ENCODE peak calls at places on chromosomes 5 and 9, in four cellular contexts. U is colonic mucosa, I is NCI-H1417, Y is skeletal muscle cell. G is an unnamed sample.

GRCh38 chr5:18236386-18236785 is 602.1 kb downstream of the TAF11L14 start:
- DNase-seq in Y (no peak), U (no peak), I (no peak), G (no peak)

GRCh38 chr5:115774684-115775083 is 41.8 kb downstream of the CDO1 start:
- DNase-seq in Y (peak), U (no peak), I (no peak), G (no peak)

GRCh38 chr5:153965102-153965645 is 73.5 kb downstream of the FAM114A2 start:
- DNase-seq in U (peak), I (peak), Y (no peak), G (peak)

GRCh38 chr5:116320486-116320885 is 235.7 kb downstream of the COMMD10 start:
- DNase-seq in Y (peak), I (no peak), U (no peak), G (no peak)

GRCh38 chr5:66197764-66198405 is 53.8 kb downstream of the SREK1 start:
- DNase-seq in I (no peak), Y (no peak), U (no peak), G (no peak)

GRCh38 chr9:96486351-96487029 is 36.5 kb downstream of the HABP4 start:
- DNase-seq in Y (peak), U (peak), I (no peak), G (no peak)

GRCh38 chr5:38029431-38030065 is 189.7 kb upstream of the GDNF start:
- DNase-seq in Y (no peak), U (no peak), I (no peak), G (no peak)

GRCh38 chr9:112700080-112700479 is 17.8 kb downstream of the INIP start:
- DNase-seq in U (no peak), Y (no peak), I (no peak), G (no peak)

GRCh38 chr9:120348951-120349429 is 231.0 kb downstream of the CDK5RAP2 start:
- DNase-seq in U (no peak), Y (no peak), I (peak), G (peak)

GRCh38 chr5:91820874-91821273 is 437.8 kb upstream of the ARRDC3 start:
- DNase-seq in Y (no peak), I (no peak), U (no peak), G (no peak)

GRCh38 chr9:136002886-136003285 is 41.7 kb upstream of the UBAC1 start:
- DNase-seq in Y (no peak), I (no peak), U (no peak), G (no peak)

GRCh38 chr9:15696979-15697378 is 144.1 kb downstream of the CCDC171 start:
- DNase-seq in I (no peak), Y (no peak), U (no peak), G (no peak)

GRCh38 chr9:80072406-80072805 is 500.6 kb downstream of the TLE4 start:
- DNase-seq in Y (no peak), I (no peak), U (no peak), G (peak)

GRCh38 chr5:65818592-65818991 is 96.6 kb downstream of the NLN start:
- DNase-seq in Y (no peak), U (peak), I (no peak), G (no peak)

GRCh38 chr9:112890106-112891081 is at the start of gene SLC46A2:
- DNase-seq in Y (no peak), U (no peak), I (no peak), G (no peak)

GRCh38 chr5:115801984-115802383 is 14.5 kb downstream of the CDO1 start:
- DNase-seq in I (no peak), Y (no peak), U (no peak), G (no peak)

GRCh38 chr9:87896891-87897290 is 14.2 kb downstream of the SPATA31E1 start:
- DNase-seq in U (no peak), I (no peak), Y (no peak), G (no peak)

GRCh38 chr5:127805448-127805847 is 102.3 kb downstream of the CCDC192 start:
- DNase-seq in I (no peak), U (no peak), Y (no peak), G (no peak)

GRCh38 chr9:116064970-116065369 is 88.6 kb upstream of the PAPPA start:
- DNase-seq in U (no peak), I (no peak), Y (no peak), G (no peak)

GRCh38 chr9:69063839-69064238 is 28.3 kb downstream of the FXN start:
- DNase-seq in I (no peak), Y (no peak), U (no peak), G (no peak)

GRCh38 chr5:172875372-172876279 is 41.6 kb downstream of the ERGIC1 start:
- DNase-seq in I (no peak), U (no peak), Y (no peak), G (no peak)

GRCh38 chr5:32598997-32599549 is 13.7 kb downstream of the SUB1 start:
- DNase-seq in U (no peak), I (no peak), Y (no peak), G (no peak)

GRCh38 chr9:121743441-121744001 is 92.1 kb downstream of the DAB2IP start:
- DNase-seq in Y (no peak), I (peak), U (peak), G (no peak)

GRCh38 chr9:136674786-136675349 is 12.2 kb downstream of the EGFL7 start:
- DNase-seq in Y (no peak), I (no peak), U (peak), G (no peak)

GRCh38 chr9:121818016-121818661 is 166.7 kb downstream of the DAB2IP start:
- DNase-seq in Y (no peak), I (no peak), U (no peak), G (no peak)

GRCh38 chr5:134371834-134372340 is 518 bp downstream of the UBE2B start:
- DNase-seq in Y (no peak), U (peak), I (no peak), G (peak)

GRCh38 chr5:150114102-150114641 is 27.8 kb upstream of the CSF1R start:
- DNase-seq in Y (no peak), U (no peak), I (no peak), G (no peak)

GRCh38 chr9:128124873-128125574 is 2.5 kb downstream of the PTGES2 start:
- DNase-seq in I (no peak), Y (peak), U (peak), G (no peak)

GRCh38 chr9:126301985-126302603 is 24.5 kb upstream of the MVB12B start:
- DNase-seq in U (peak), I (peak), Y (no peak), G (peak)

GRCh38 chr5:111551120-111551519 is 38.8 kb upstream of the STARD4 start:
- DNase-seq in I (no peak), Y (no peak), U (no peak), G (peak)

GRCh38 chr9:91421022-91421765 is 2.4 kb downstream of the NFIL3 start:
- DNase-seq in Y (no peak), U (peak), I (no peak), G (no peak)

GRCh38 chr9:93905473-93906133 is 49.6 kb downstream of the BARX1 start:
- DNase-seq in I (no peak), Y (no peak), U (no peak), G (no peak)

GRCh38 chr5:89123607-89124006 is 240.6 kb upstream of the MEF2C start:
- DNase-seq in U (no peak), Y (no peak), I (no peak), G (no peak)

GRCh38 chr5:126805108-126805507 is 28.2 kb downstream of the LMNB1 start:
- DNase-seq in Y (peak), U (no peak), I (no peak), G (no peak)

GRCh38 chr9:38022203-38022602 is 46.8 kb downstream of the SHB start:
- DNase-seq in I (peak), U (no peak), Y (no peak), G (peak)

GRCh38 chr5:131328536-131329186 is 64.8 kb downstream of the CDC42SE2 start:
- DNase-seq in U (no peak), I (no peak), Y (peak), G (no peak)

GRCh38 chr5:54329731-54330709 is 19.6 kb upstream of the ARL15 start:
- DNase-seq in Y (peak), I (no peak), U (peak), G (peak)

GRCh38 chr9:135100241-135101067 is 13.0 kb downstream of the OLFM1 start:
- DNase-seq in I (peak), U (no peak), Y (no peak), G (peak)

G was measured in NCI-H1105 treated with DMSO at 0.1 percent for 48 hours.